ENCODE peak calls at places on chromosomes 16 and 17, in nine cellular contexts. L is NCI-H1105, G is cardiac fibroblast, O is HT1080, T is ACHN, I is T47D, X is neural crest cell, S is A549, N is ELR. P is an unnamed sample.

GRCh38 chr16:84471966-84472365 is 32.5 kb downstream of the MEAK7 start:
- DNase-seq in O (no peak), L (no peak), S (no peak), I (no peak), X (no peak), G (no peak), T (no peak), N (no peak), P (no peak)

GRCh38 chr16:9072806-9073341 is 18.6 kb upstream of the HAPSTR1 start:
- DNase-seq in L (no peak), I (peak), N (peak), S (no peak), O (peak), X (no peak), G (peak), T (no peak), P (peak)

GRCh38 chr17:44552361-44552760 is 4.9 kb upstream of the FZD2 start:
- DNase-seq in N (no peak), I (no peak), T (no peak), O (no peak), L (no peak), G (no peak), S (peak), X (no peak), P (no peak)

GRCh38 chr16:29810699-29811169 is 1.3 kb upstream of the PRRT2 start:
- DNase-seq in S (no peak), T (no peak), O (no peak), X (no peak), G (no peak), N (no peak), L (no peak), I (no peak), P (no peak)

GRCh38 chr17:73533127-73533526 is 111.1 kb downstream of the SDK2 start:
- DNase-seq in S (no peak), O (no peak), I (no peak), N (no peak), X (no peak), L (no peak), G (no peak), T (no peak), P (no peak)

GRCh38 chr16:4378202-4378666 is 6.6 kb downstream of the VASN start:
- DNase-seq in L (no peak), T (no peak), S (no peak), G (peak), O (no peak), I (no peak), X (no peak), N (peak), P (no peak)

GRCh38 chr17:1492249-1493206 is at the start of gene MYO1C:
- DNase-seq in N (no peak), O (no peak), T (no peak), L (no peak), G (no peak), S (no peak), X (no peak), I (peak), P (no peak)

GRCh38 chr16:57381791-57382534 is 9.7 kb downstream of the CX3CL1 start:
- DNase-seq in I (no peak), X (no peak), T (no peak), S (no peak), O (no peak), G (no peak), N (no peak), L (no peak), P (no peak)

GRCh38 chr17:73746314-73747073 is 102.2 kb upstream of the SDK2 start:
- DNase-seq in L (no peak), I (no peak), T (no peak), X (no peak), O (no peak), G (no peak), N (no peak), S (no peak), P (no peak)

GRCh38 chr17:80105762-80106161 is 4.4 kb downstream of the GAA start:
- DNase-seq in T (no peak), L (no peak), O (no peak), I (no peak), G (peak), S (no peak), N (no peak), X (no peak), P (peak)

GRCh38 chr16:27698266-27698665 is 148.3 kb downstream of the KATNIP start:
- DNase-seq in X (peak), G (no peak), L (no peak), I (no peak), T (peak), O (no peak), N (peak), S (no peak), P (no peak)

GRCh38 chr17:4189280-4189679 is 46.3 kb downstream of the CYB5D2 start:
- DNase-seq in T (no peak), O (no peak), X (no peak), S (no peak), L (no peak), I (no peak), N (no peak), G (no peak), P (no peak)

GRCh38 chr17:80833952-80834895 is 157.4 kb upstream of the CHMP6 start:
- DNase-seq in X (no peak), N (peak), T (no peak), L (no peak), G (peak), S (no peak), I (no peak), O (no peak), P (peak)

GRCh38 chr17:42679001-42679491 is 2.3 kb upstream of the PLEKHH3 start:
- DNase-seq in O (no peak), X (no peak), T (peak), I (peak), N (peak), L (peak), G (peak), S (peak), P (peak)

GRCh38 chr16:6096931-6097665 is 999.5 kb upstream of the EEF2KMT start:
- DNase-seq in S (no peak), L (no peak), I (no peak), G (no peak), N (no peak), X (no peak), T (no peak), O (peak), P (no peak)

GRCh38 chr16:65070831-65071230 is 51.0 kb downstream of the CDH11 start:
- DNase-seq in I (peak), S (peak), O (peak), G (peak), N (peak), T (peak), L (no peak), X (peak), P (peak)